ENCODE peak calls at places on chromosomes 2 and 18, in six cellular contexts. G, I, A, T, P and H are unnamed samples.

GRCh38 chr2:241980193-241980592 is 110.7 kb downstream of the RTP5 start:
- DNase-seq in G (no peak), I (no peak), A (no peak), T (no peak), P (no peak), H (no peak)

GRCh38 chr2:100731535-100731981 is 88.4 kb upstream of the NPAS2 start:
- DNase-seq in G (peak; percentile 75), I (no peak), A (no peak), T (peak; percentile 83), P (no peak), H (no peak)

GRCh38 chr2:10404324-10405143 is 43.6 kb downstream of the ODC1 start:
- DNase-seq in G (no peak), I (no peak), A (no peak), T (peak; percentile 37), P (no peak), H (no peak)

GRCh38 chr2:230643576-230644291 is 68.9 kb upstream of the CAB39 start:
- DNase-seq in G (no peak), I (peak; percentile 44), A (no peak), T (no peak), P (no peak), H (no peak)

GRCh38 chr2:18476484-18476883 is 84.0 kb downstream of the RDH14 start:
- DNase-seq in G (no peak), I (no peak), A (no peak), T (no peak), P (no peak), H (no peak)

GRCh38 chr18:13934676-13935075 is 19.3 kb upstream of the MC2R start:
- DNase-seq in G (no peak), I (no peak), A (no peak), T (no peak), P (no peak), H (no peak)

GRCh38 chr2:14982790-14983189 is 350.3 kb downstream of the LRATD1 start:
- DNase-seq in G (no peak), I (no peak), A (no peak), T (no peak), P (no peak), H (no peak)

GRCh38 chr2:119939915-119940314 is 73.0 kb upstream of the EPB41L5 start:
- DNase-seq in G (no peak), I (no peak), A (no peak), T (no peak), P (no peak), H (no peak)

GRCh38 chr2:233501198-233502076 is 65.1 kb downstream of the USP40 start:
- DNase-seq in G (peak; percentile 81), I (no peak), A (no peak), T (peak; percentile 35), P (no peak), H (no peak)

GRCh38 chr2:85135066-85135914 is 2.1 kb downstream of the TCF7L1 start:
- DNase-seq in G (no peak), I (peak; percentile 32), A (no peak), T (no peak), P (no peak), H (no peak)

GRCh38 chr2:239747274-239747673 is 277.9 kb downstream of the NDUFA10 start:
- DNase-seq in G (no peak), I (no peak), A (no peak), T (no peak), P (no peak), H (no peak)

GRCh38 chr2:127121341-127121740 is 14.4 kb upstream of the BIN1 start:
- DNase-seq in G (no peak), I (no peak), A (no peak), T (no peak), P (no peak), H (no peak)

GRCh38 chr2:14543284-14543683 is 89.2 kb upstream of the LRATD1 start:
- DNase-seq in G (peak; percentile 54), I (no peak), A (no peak), T (no peak), P (no peak), H (no peak)

GRCh38 chr2:218953366-218953954 is 6.0 kb upstream of the CDK5R2 start:
- DNase-seq in G (no peak), I (no peak), A (no peak), T (no peak), P (no peak), H (no peak)
- TF ChIP-seq CTCF in G (no peak), I (no peak), A (no peak), T (no peak), P (no peak), H (no peak)

DNA sequence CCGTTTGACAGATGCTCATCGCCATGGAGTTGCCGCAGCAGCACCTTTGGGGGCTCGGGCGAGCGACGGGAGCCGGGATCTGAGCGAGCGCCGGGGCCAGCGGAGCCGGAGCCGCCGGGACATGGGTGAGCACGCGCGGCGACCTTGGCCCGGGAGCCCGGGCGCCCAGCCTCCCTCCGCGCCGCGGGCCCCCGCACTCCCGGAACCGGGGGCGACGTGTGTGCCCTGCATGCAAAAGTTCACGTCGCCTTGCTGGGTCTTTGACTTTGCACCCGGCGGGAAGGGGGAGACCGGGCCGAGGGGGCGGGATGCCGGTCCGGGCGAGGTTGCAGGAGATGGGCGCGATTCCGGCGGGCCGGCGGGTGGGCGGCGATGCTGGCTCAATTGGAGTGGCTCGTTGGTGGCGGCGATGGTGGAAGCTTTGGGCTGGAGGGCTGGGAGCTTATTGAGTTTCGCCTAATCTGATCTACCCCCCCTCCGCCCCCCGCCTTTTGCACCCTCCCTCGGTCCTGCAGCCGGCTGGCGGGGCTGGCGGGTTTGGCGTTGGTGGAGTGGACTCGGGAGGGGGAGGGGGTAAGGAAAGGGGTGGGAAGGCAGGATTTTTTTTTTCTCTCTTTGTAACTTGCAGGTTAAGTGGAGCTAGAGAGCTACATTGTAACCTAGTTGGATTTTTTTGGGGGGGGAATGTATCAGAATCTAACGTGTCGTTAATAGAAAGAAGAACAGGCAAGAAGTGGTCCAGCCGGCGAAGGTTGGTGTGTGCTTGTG is at the start of gene SETBP1:
- DNase-seq in G (peak; percentile 2), I (peak; percentile 75), A (peak; percentile 19), T (peak; percentile 70), P (no peak), H (no peak)
- TF ChIP-seq CTCF in G (no peak), I (no peak), A (no peak), T (peak; percentile 2), P (no peak), H (no peak)

GRCh38 chr2:60678551-60678950 is 77.5 kb upstream of the PAPOLG start:
- DNase-seq in G (no peak), I (no peak), A (no peak), T (no peak), P (no peak), H (no peak)
- TF ChIP-seq CTCF in G (no peak), I (no peak), A (no peak), T (no peak), P (no peak), H (no peak)

GRCh38 chr2:223901854-223902253 is 43.3 kb downstream of the WDFY1 start:
- DNase-seq in G (no peak), I (no peak), A (no peak), T (no peak), P (no peak), H (no peak)
- TF ChIP-seq CTCF in G (no peak), I (no peak), A (no peak), T (no peak), P (no peak), H (no peak)

DNA sequence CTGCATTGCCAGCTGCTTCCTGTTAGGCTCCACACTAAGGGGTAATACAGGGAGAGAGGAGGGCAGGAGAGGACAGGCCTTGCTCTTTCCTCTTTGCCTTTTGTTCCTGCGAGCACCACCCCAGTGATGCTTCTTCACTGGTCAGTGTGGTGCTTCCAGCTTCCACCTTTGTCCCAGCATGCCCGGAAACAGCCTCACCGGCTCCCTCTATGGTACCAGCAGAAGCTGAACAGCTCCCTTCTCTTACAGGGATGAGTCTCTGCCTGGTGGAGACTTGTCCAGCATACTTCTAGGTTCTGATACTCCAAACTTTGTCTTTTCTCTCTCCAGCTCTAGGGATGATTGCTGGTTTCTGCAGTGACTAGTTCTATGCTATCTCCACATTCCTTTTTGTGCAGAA is 413.3 kb downstream of the TSN start:
- DNase-seq in G (no peak), I (no peak), A (no peak), T (no peak), P (no peak), H (no peak)
- TF ChIP-seq CTCF in G (no peak), I (no peak), A (no peak), T (no peak), P (no peak), H (no peak)

GRCh38 chr2:231685349-231686191 is 22.8 kb upstream of the PTMA start:
- DNase-seq in G (no peak), I (no peak), A (no peak), T (no peak), P (no peak), H (no peak)
- TF ChIP-seq CTCF in G (no peak), I (no peak), A (no peak), T (no peak), P (no peak), H (no peak)

DNA sequence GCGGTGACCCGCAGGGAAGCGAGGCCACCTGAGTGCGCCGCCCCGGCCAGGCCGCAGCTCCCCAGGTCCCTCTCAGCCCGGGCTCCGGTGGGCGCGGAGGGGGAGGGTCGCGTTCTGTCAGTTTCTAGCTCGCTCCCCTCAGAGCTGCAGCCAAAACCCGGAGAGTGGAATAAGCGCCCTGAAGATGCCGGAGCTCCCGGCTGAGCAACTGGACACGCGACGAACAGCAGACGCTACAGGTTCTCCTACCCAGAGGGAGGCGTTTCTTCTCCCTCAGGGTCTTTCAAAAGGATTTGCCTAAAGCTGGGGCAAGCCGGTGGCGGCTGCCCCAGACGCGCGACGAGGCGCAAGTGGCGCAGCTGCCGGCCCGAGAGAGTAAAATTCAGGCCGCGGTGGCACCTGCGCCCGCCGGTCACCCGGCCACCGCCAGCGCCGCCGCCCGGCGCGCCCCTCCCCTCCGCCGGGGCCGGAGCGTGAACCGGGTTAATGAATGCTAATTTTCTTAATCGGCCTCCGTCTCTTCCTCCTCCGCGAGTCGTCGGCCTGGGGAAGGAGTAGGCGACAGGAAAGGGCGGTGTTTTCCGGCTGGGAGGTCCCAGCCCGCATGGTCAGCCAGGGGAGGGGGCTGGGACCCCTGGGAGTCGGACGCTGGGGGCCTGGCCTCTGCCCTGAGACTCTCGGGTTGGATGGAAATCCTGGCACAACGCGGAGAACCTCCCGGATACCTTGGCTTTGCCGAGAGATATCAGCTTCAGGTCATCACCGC is 845 bp upstream of the CDC42EP3 start:
- DNase-seq in G (peak; percentile 88), I (peak; percentile 86), A (no peak), T (peak; percentile 83), P (peak; percentile 62), H (no peak)
- TF ChIP-seq CTCF in G (no peak), I (no peak), A (no peak), T (no peak), P (no peak), H (no peak)